ENCODE peak calls at places on chromosomes 13 and 19, in eight cellular contexts. One of them, this sample, is unnamed.

GRCh38 chr19:32652893-32653625 is 21.9 kb downstream of the ANKRD27 start:
- DNase-seq in esophagus muscularis mucosa: no peak
- DNase-seq in HEK293T: no peak
- DNase-seq in heart right ventricle: peak; percentile 78
- DNase-seq in renal cortical epithelial cell: peak; percentile 67
- DNase-seq in WERI-Rb-1: no peak
- DNase-seq in frontal cortex: no peak
- DNase-seq in stimulated activated CD8-positive, alpha-beta memory T cell treated with anti-CD3 and anti-CD28 coated beads, Interleukin-4, amount 100 ng/mL, for 4 hours: no peak
- DNase-seq in this sample: no peak

GRCh38 chr19:50532952-50533351 is 19.2 kb upstream of the ASPDH start:
- DNase-seq in frontal cortex: no peak
- DNase-seq in heart right ventricle: no peak
- DNase-seq in renal cortical epithelial cell: no peak
- DNase-seq in HEK293T: no peak
- DNase-seq in WERI-Rb-1: no peak
- DNase-seq in stimulated activated CD8-positive, alpha-beta memory T cell treated with anti-CD3 and anti-CD28 coated beads, Interleukin-4, amount 100 ng/mL, for 4 hours: no peak
- DNase-seq in esophagus muscularis mucosa: no peak
- DNase-seq in this sample: no peak

GRCh38 chr19:2494084-2494446 is 18.1 kb downstream of the GADD45B start:
- DNase-seq in heart right ventricle: no peak
- DNase-seq in renal cortical epithelial cell: no peak
- DNase-seq in stimulated activated CD8-positive, alpha-beta memory T cell treated with anti-CD3 and anti-CD28 coated beads, Interleukin-4, amount 100 ng/mL, for 4 hours: no peak
- DNase-seq in esophagus muscularis mucosa: no peak
- DNase-seq in WERI-Rb-1: no peak
- DNase-seq in frontal cortex: no peak
- DNase-seq in HEK293T: no peak
- DNase-seq in this sample: no peak

GRCh38 chr19:13794388-13794751 is 873 bp upstream of the ZSWIM4 start:
- DNase-seq in HEK293T: no peak
- DNase-seq in WERI-Rb-1: no peak
- DNase-seq in frontal cortex: no peak
- DNase-seq in esophagus muscularis mucosa: peak; percentile 94
- DNase-seq in stimulated activated CD8-positive, alpha-beta memory T cell treated with anti-CD3 and anti-CD28 coated beads, Interleukin-4, amount 100 ng/mL, for 4 hours: no peak
- DNase-seq in renal cortical epithelial cell: peak; percentile 88
- DNase-seq in heart right ventricle: peak; percentile 74
- DNase-seq in this sample: no peak

GRCh38 chr19:36916991-36917390 is 859 bp downstream of the ZNF568 start:
- DNase-seq in heart right ventricle: no peak
- DNase-seq in frontal cortex: no peak
- DNase-seq in stimulated activated CD8-positive, alpha-beta memory T cell treated with anti-CD3 and anti-CD28 coated beads, Interleukin-4, amount 100 ng/mL, for 4 hours: no peak
- DNase-seq in WERI-Rb-1: peak; percentile 18
- DNase-seq in renal cortical epithelial cell: peak; percentile 11
- DNase-seq in esophagus muscularis mucosa: no peak
- DNase-seq in HEK293T: no peak
- DNase-seq in this sample: peak; percentile 14

GRCh38 chr19:12828494-12828893 is 5.9 kb downstream of the RTBDN start:
- DNase-seq in heart right ventricle: no peak
- DNase-seq in esophagus muscularis mucosa: no peak
- DNase-seq in renal cortical epithelial cell: no peak
- DNase-seq in HEK293T: peak; percentile 70
- DNase-seq in frontal cortex: no peak
- DNase-seq in stimulated activated CD8-positive, alpha-beta memory T cell treated with anti-CD3 and anti-CD28 coated beads, Interleukin-4, amount 100 ng/mL, for 4 hours: no peak
- DNase-seq in WERI-Rb-1: peak; percentile 35
- DNase-seq in this sample: peak; percentile 92

GRCh38 chr19:36688058-36688457 is 646 bp downstream of the ZNF567 start:
- DNase-seq in renal cortical epithelial cell: no peak
- DNase-seq in heart right ventricle: no peak
- DNase-seq in stimulated activated CD8-positive, alpha-beta memory T cell treated with anti-CD3 and anti-CD28 coated beads, Interleukin-4, amount 100 ng/mL, for 4 hours: no peak
- DNase-seq in esophagus muscularis mucosa: no peak
- DNase-seq in frontal cortex: no peak
- DNase-seq in WERI-Rb-1: no peak
- DNase-seq in HEK293T: no peak
- DNase-seq in this sample: no peak

GRCh38 chr13:34993470-34993869 is 51.4 kb downstream of the NBEA start:
- DNase-seq in esophagus muscularis mucosa: no peak
- DNase-seq in heart right ventricle: no peak
- DNase-seq in WERI-Rb-1: no peak
- DNase-seq in frontal cortex: no peak
- DNase-seq in stimulated activated CD8-positive, alpha-beta memory T cell treated with anti-CD3 and anti-CD28 coated beads, Interleukin-4, amount 100 ng/mL, for 4 hours: no peak
- DNase-seq in HEK293T: no peak
- DNase-seq in renal cortical epithelial cell: no peak
- DNase-seq in this sample: no peak

GRCh38 chr13:98988277-98988676 is 10.4 kb upstream of the DOCK9 start:
- DNase-seq in stimulated activated CD8-positive, alpha-beta memory T cell treated with anti-CD3 and anti-CD28 coated beads, Interleukin-4, amount 100 ng/mL, for 4 hours: no peak
- DNase-seq in frontal cortex: no peak
- DNase-seq in heart right ventricle: no peak
- DNase-seq in WERI-Rb-1: no peak
- DNase-seq in renal cortical epithelial cell: no peak
- DNase-seq in HEK293T: no peak
- DNase-seq in esophagus muscularis mucosa: no peak
- DNase-seq in this sample: no peak

GRCh38 chr19:48928164-48929005 is 5.1 kb upstream of the DHDH start:
- DNase-seq in HEK293T: no peak
- DNase-seq in renal cortical epithelial cell: no peak
- DNase-seq in frontal cortex: no peak
- DNase-seq in heart right ventricle: no peak
- DNase-seq in WERI-Rb-1: no peak
- DNase-seq in stimulated activated CD8-positive, alpha-beta memory T cell treated with anti-CD3 and anti-CD28 coated beads, Interleukin-4, amount 100 ng/mL, for 4 hours: no peak
- DNase-seq in esophagus muscularis mucosa: no peak
- DNase-seq in this sample: no peak

GRCh38 chr13:49926019-49926418 is 10.1 kb downstream of the SPRYD7 start:
- DNase-seq in WERI-Rb-1: no peak
- DNase-seq in HEK293T: no peak
- DNase-seq in esophagus muscularis mucosa: no peak
- DNase-seq in renal cortical epithelial cell: no peak
- DNase-seq in frontal cortex: no peak
- DNase-seq in heart right ventricle: no peak
- DNase-seq in stimulated activated CD8-positive, alpha-beta memory T cell treated with anti-CD3 and anti-CD28 coated beads, Interleukin-4, amount 100 ng/mL, for 4 hours: no peak
- DNase-seq in this sample: no peak

GRCh38 chr19:38806371-38806770 is 6.4 kb downstream of the LGALS4 start:
- DNase-seq in HEK293T: no peak
- DNase-seq in frontal cortex: no peak
- DNase-seq in renal cortical epithelial cell: no peak
- DNase-seq in esophagus muscularis mucosa: no peak
- DNase-seq in heart right ventricle: no peak
- DNase-seq in stimulated activated CD8-positive, alpha-beta memory T cell treated with anti-CD3 and anti-CD28 coated beads, Interleukin-4, amount 100 ng/mL, for 4 hours: no peak
- DNase-seq in WERI-Rb-1: peak; percentile 30
- DNase-seq in this sample: peak; percentile 70

GRCh38 chr19:11659612-11660011 is 62.3 kb downstream of the ZNF627 start:
- DNase-seq in frontal cortex: no peak
- DNase-seq in HEK293T: no peak
- DNase-seq in WERI-Rb-1: no peak
- DNase-seq in stimulated activated CD8-positive, alpha-beta memory T cell treated with anti-CD3 and anti-CD28 coated beads, Interleukin-4, amount 100 ng/mL, for 4 hours: no peak
- DNase-seq in esophagus muscularis mucosa: no peak
- DNase-seq in heart right ventricle: no peak
- DNase-seq in renal cortical epithelial cell: peak; percentile 18
- DNase-seq in this sample: no peak

GRCh38 chr13:48086272-48086671 is 8.6 kb downstream of the MED4 start:
- DNase-seq in esophagus muscularis mucosa: no peak
- DNase-seq in heart right ventricle: no peak
- DNase-seq in stimulated activated CD8-positive, alpha-beta memory T cell treated with anti-CD3 and anti-CD28 coated beads, Interleukin-4, amount 100 ng/mL, for 4 hours: no peak
- DNase-seq in frontal cortex: no peak
- DNase-seq in HEK293T: no peak
- DNase-seq in WERI-Rb-1: no peak
- DNase-seq in renal cortical epithelial cell: no peak
- DNase-seq in this sample: no peak

GRCh38 chr19:33005440-33005839 is 33.4 kb downstream of the FAAP24 start:
- DNase-seq in frontal cortex: no peak
- DNase-seq in heart right ventricle: no peak
- DNase-seq in stimulated activated CD8-positive, alpha-beta memory T cell treated with anti-CD3 and anti-CD28 coated beads, Interleukin-4, amount 100 ng/mL, for 4 hours: no peak
- DNase-seq in HEK293T: no peak
- DNase-seq in WERI-Rb-1: no peak
- DNase-seq in renal cortical epithelial cell: no peak
- DNase-seq in esophagus muscularis mucosa: no peak
- DNase-seq in this sample: no peak

GRCh38 chr19:45753548-45753947 is 15.5 kb downstream of the SIX5 start:
- DNase-seq in WERI-Rb-1: peak; percentile 49
- DNase-seq in esophagus muscularis mucosa: no peak
- DNase-seq in HEK293T: no peak
- DNase-seq in stimulated activated CD8-positive, alpha-beta memory T cell treated with anti-CD3 and anti-CD28 coated beads, Interleukin-4, amount 100 ng/mL, for 4 hours: no peak
- DNase-seq in renal cortical epithelial cell: no peak
- DNase-seq in heart right ventricle: no peak
- DNase-seq in frontal cortex: no peak
- DNase-seq in this sample: peak; percentile 37

GRCh38 chr19:12126707-12127106 is 13.4 kb downstream of the ZNF20 start:
- DNase-seq in esophagus muscularis mucosa: no peak
- DNase-seq in WERI-Rb-1: peak; percentile 29
- DNase-seq in stimulated activated CD8-positive, alpha-beta memory T cell treated with anti-CD3 and anti-CD28 coated beads, Interleukin-4, amount 100 ng/mL, for 4 hours: no peak
- DNase-seq in HEK293T: no peak
- DNase-seq in heart right ventricle: no peak
- DNase-seq in frontal cortex: no peak
- DNase-seq in renal cortical epithelial cell: no peak
- DNase-seq in this sample: peak; percentile 43

GRCh38 chr13:85413664-85414063 is 385.6 kb downstream of the SLITRK6 start:
- DNase-seq in WERI-Rb-1: no peak
- DNase-seq in esophagus muscularis mucosa: no peak
- DNase-seq in HEK293T: no peak
- DNase-seq in heart right ventricle: no peak
- DNase-seq in frontal cortex: no peak
- DNase-seq in renal cortical epithelial cell: no peak
- DNase-seq in stimulated activated CD8-positive, alpha-beta memory T cell treated with anti-CD3 and anti-CD28 coated beads, Interleukin-4, amount 100 ng/mL, for 4 hours: no peak
- DNase-seq in this sample: no peak

GRCh38 chr19:58380037-58380735 is 644 bp downstream of the ZNF837 start:
- DNase-seq in renal cortical epithelial cell: no peak
- DNase-seq in WERI-Rb-1: no peak
- DNase-seq in HEK293T: no peak
- DNase-seq in esophagus muscularis mucosa: no peak
- DNase-seq in stimulated activated CD8-positive, alpha-beta memory T cell treated with anti-CD3 and anti-CD28 coated beads, Interleukin-4, amount 100 ng/mL, for 4 hours: no peak
- DNase-seq in heart right ventricle: no peak
- DNase-seq in frontal cortex: no peak
- DNase-seq in this sample: peak; percentile 58

GRCh38 chr13:97496511-97496910 is 62.5 kb downstream of the RAP2A start:
- DNase-seq in esophagus muscularis mucosa: no peak
- DNase-seq in HEK293T: no peak
- DNase-seq in frontal cortex: no peak
- DNase-seq in WERI-Rb-1: no peak
- DNase-seq in stimulated activated CD8-positive, alpha-beta memory T cell treated with anti-CD3 and anti-CD28 coated beads, Interleukin-4, amount 100 ng/mL, for 4 hours: no peak
- DNase-seq in renal cortical epithelial cell: no peak
- DNase-seq in heart right ventricle: no peak
- DNase-seq in this sample: no peak

GRCh38 chr13:32737111-32737571 is 150.9 kb downstream of the PDS5B start:
- DNase-seq in HEK293T: no peak
- DNase-seq in heart right ventricle: no peak
- DNase-seq in WERI-Rb-1: no peak
- DNase-seq in frontal cortex: no peak
- DNase-seq in esophagus muscularis mucosa: no peak
- DNase-seq in stimulated activated CD8-positive, alpha-beta memory T cell treated with anti-CD3 and anti-CD28 coated beads, Interleukin-4, amount 100 ng/mL, for 4 hours: no peak
- DNase-seq in renal cortical epithelial cell: peak; percentile 48
- DNase-seq in this sample: peak; percentile 87

GRCh38 chr13:26679411-26679810 is 81.2 kb downstream of the GPR12 start:
- DNase-seq in WERI-Rb-1: no peak
- DNase-seq in HEK293T: no peak
- DNase-seq in stimulated activated CD8-positive, alpha-beta memory T cell treated with anti-CD3 and anti-CD28 coated beads, Interleukin-4, amount 100 ng/mL, for 4 hours: no peak
- DNase-seq in renal cortical epithelial cell: peak; percentile 73
- DNase-seq in frontal cortex: no peak
- DNase-seq in esophagus muscularis mucosa: peak; percentile 29
- DNase-seq in heart right ventricle: no peak
- DNase-seq in this sample: no peak

GRCh38 chr19:33772858-33773180 is 23.9 kb upstream of the KCTD15 start:
- DNase-seq in stimulated activated CD8-positive, alpha-beta memory T cell treated with anti-CD3 and anti-CD28 coated beads, Interleukin-4, amount 100 ng/mL, for 4 hours: no peak
- DNase-seq in WERI-Rb-1: no peak
- DNase-seq in heart right ventricle: no peak
- DNase-seq in renal cortical epithelial cell: no peak
- DNase-seq in HEK293T: no peak
- DNase-seq in frontal cortex: no peak
- DNase-seq in esophagus muscularis mucosa: no peak
- DNase-seq in this sample: no peak

GRCh38 chr13:84439108-84439507 is 556.8 kb upstream of the SLITRK1 start:
- DNase-seq in HEK293T: no peak
- DNase-seq in stimulated activated CD8-positive, alpha-beta memory T cell treated with anti-CD3 and anti-CD28 coated beads, Interleukin-4, amount 100 ng/mL, for 4 hours: no peak
- DNase-seq in frontal cortex: no peak
- DNase-seq in WERI-Rb-1: no peak
- DNase-seq in heart right ventricle: no peak
- DNase-seq in esophagus muscularis mucosa: no peak
- DNase-seq in renal cortical epithelial cell: peak; percentile 42
- DNase-seq in this sample: no peak

GRCh38 chr13:105518086-105518485 is 1017.4 kb downstream of the EFNB2 start:
- DNase-seq in HEK293T: no peak
- DNase-seq in WERI-Rb-1: no peak
- DNase-seq in esophagus muscularis mucosa: no peak
- DNase-seq in renal cortical epithelial cell: peak; percentile 46
- DNase-seq in stimulated activated CD8-positive, alpha-beta memory T cell treated with anti-CD3 and anti-CD28 coated beads, Interleukin-4, amount 100 ng/mL, for 4 hours: no peak
- DNase-seq in frontal cortex: no peak
- DNase-seq in heart right ventricle: no peak
- DNase-seq in this sample: no peak

GRCh38 chr19:54517483-54517882 is 14.9 kb downstream of the LAIR2 start:
- DNase-seq in heart right ventricle: peak; percentile 46
- DNase-seq in renal cortical epithelial cell: peak; percentile 4
- DNase-seq in stimulated activated CD8-positive, alpha-beta memory T cell treated with anti-CD3 and anti-CD28 coated beads, Interleukin-4, amount 100 ng/mL, for 4 hours: no peak
- DNase-seq in frontal cortex: no peak
- DNase-seq in HEK293T: peak; percentile 55
- DNase-seq in esophagus muscularis mucosa: no peak
- DNase-seq in WERI-Rb-1: no peak
- DNase-seq in this sample: no peak

GRCh38 chr13:99220199-99220931 is 19.7 kb downstream of the UBAC2 start:
- DNase-seq in frontal cortex: no peak
- DNase-seq in stimulated activated CD8-positive, alpha-beta memory T cell treated with anti-CD3 and anti-CD28 coated beads, Interleukin-4, amount 100 ng/mL, for 4 hours: no peak
- DNase-seq in renal cortical epithelial cell: no peak
- DNase-seq in WERI-Rb-1: no peak
- DNase-seq in esophagus muscularis mucosa: no peak
- DNase-seq in HEK293T: no peak
- DNase-seq in heart right ventricle: no peak
- DNase-seq in this sample: no peak

GRCh38 chr19:43759515-43759914 is 4.8 kb upstream of the SMG9 start:
- DNase-seq in esophagus muscularis mucosa: no peak
- DNase-seq in heart right ventricle: no peak
- DNase-seq in HEK293T: no peak
- DNase-seq in renal cortical epithelial cell: no peak
- DNase-seq in WERI-Rb-1: no peak
- DNase-seq in frontal cortex: no peak
- DNase-seq in stimulated activated CD8-positive, alpha-beta memory T cell treated with anti-CD3 and anti-CD28 coated beads, Interleukin-4, amount 100 ng/mL, for 4 hours: no peak
- DNase-seq in this sample: no peak

GRCh38 chr19:410243-410781 is 1.4 kb upstream of the C2CD4C start:
- DNase-seq in renal cortical epithelial cell: no peak
- DNase-seq in heart right ventricle: no peak
- DNase-seq in HEK293T: no peak
- DNase-seq in esophagus muscularis mucosa: no peak
- DNase-seq in stimulated activated CD8-positive, alpha-beta memory T cell treated with anti-CD3 and anti-CD28 coated beads, Interleukin-4, amount 100 ng/mL, for 4 hours: no peak
- DNase-seq in frontal cortex: peak; percentile 52
- DNase-seq in WERI-Rb-1: peak; percentile 6
- DNase-seq in this sample: no peak

GRCh38 chr19:10294368-10294697 is 4.6 kb downstream of the ICAM5 start:
- DNase-seq in esophagus muscularis mucosa: no peak
- DNase-seq in WERI-Rb-1: no peak
- DNase-seq in heart right ventricle: no peak
- DNase-seq in frontal cortex: no peak
- DNase-seq in stimulated activated CD8-positive, alpha-beta memory T cell treated with anti-CD3 and anti-CD28 coated beads, Interleukin-4, amount 100 ng/mL, for 4 hours: no peak
- DNase-seq in renal cortical epithelial cell: no peak
- DNase-seq in HEK293T: no peak
- DNase-seq in this sample: no peak

GRCh38 chr19:15871570-15871969 is 26.3 kb downstream of the CYP4F2 start:
- DNase-seq in WERI-Rb-1: no peak
- DNase-seq in HEK293T: no peak
- DNase-seq in renal cortical epithelial cell: no peak
- DNase-seq in stimulated activated CD8-positive, alpha-beta memory T cell treated with anti-CD3 and anti-CD28 coated beads, Interleukin-4, amount 100 ng/mL, for 4 hours: no peak
- DNase-seq in esophagus muscularis mucosa: no peak
- DNase-seq in heart right ventricle: no peak
- DNase-seq in frontal cortex: no peak
- DNase-seq in this sample: no peak